ENCODE peak calls at places on chromosome 2, in five cellular contexts. One of them, this sample, is unnamed.

GRCh38 chr2:235270951-235271350 is 222.9 kb upstream of the AGAP1 start:
- DNase-seq in GM04503: peak; percentile 44
- DNase-seq in A549: no peak
- DNase-seq in neural progenitor cell: no peak
- DNase-seq in Calu3: peak; percentile 43
- DNase-seq in this sample: no peak

GRCh38 chr2:212959469-212960117 is 191.8 kb downstream of the IKZF2 start:
- DNase-seq in GM04503: no peak
- DNase-seq in neural progenitor cell: no peak
- DNase-seq in A549: no peak
- DNase-seq in Calu3: no peak
- DNase-seq in this sample: peak; percentile 72

GRCh38 chr2:36568533-36569246 is 29.3 kb downstream of the FEZ2 start:
- DNase-seq in neural progenitor cell: no peak
- DNase-seq in Calu3: no peak
- DNase-seq in A549: peak; percentile 85
- DNase-seq in GM04503: no peak
- DNase-seq in this sample: no peak

GRCh38 chr2:47293967-47294366 is 109.0 kb upstream of the MSH2 start:
- DNase-seq in Calu3: peak; percentile 28
- DNase-seq in A549: no peak
- DNase-seq in neural progenitor cell: no peak
- DNase-seq in GM04503: no peak
- DNase-seq in this sample: no peak

GRCh38 chr2:106085441-106085911 is 108.6 kb downstream of the UXS1 start:
- DNase-seq in GM04503: no peak
- DNase-seq in Calu3: peak; percentile 43
- DNase-seq in A549: peak; percentile 45
- DNase-seq in neural progenitor cell: peak; percentile 58
- DNase-seq in this sample: peak; percentile 56

GRCh38 chr2:69725706-69726360 is 16.1 kb upstream of the ANXA4 start:
- DNase-seq in neural progenitor cell: no peak
- DNase-seq in A549: no peak
- DNase-seq in Calu3: no peak
- DNase-seq in GM04503: no peak
- DNase-seq in this sample: no peak

GRCh38 chr2:129777757-129778607 is 201.5 kb upstream of the RAB6C start:
- DNase-seq in GM04503: no peak
- DNase-seq in neural progenitor cell: no peak
- DNase-seq in Calu3: no peak
- DNase-seq in A549: no peak
- DNase-seq in this sample: no peak

GRCh38 chr2:231421051-231421580 is 25.6 kb downstream of the B3GNT7 start:
- DNase-seq in A549: no peak
- DNase-seq in neural progenitor cell: no peak
- DNase-seq in GM04503: no peak
- DNase-seq in Calu3: no peak
- DNase-seq in this sample: peak; percentile 60

GRCh38 chr2:151025816-151026215 is 235.8 kb downstream of the RBM43 start:
- DNase-seq in neural progenitor cell: no peak
- DNase-seq in A549: no peak
- DNase-seq in GM04503: no peak
- DNase-seq in Calu3: no peak
- DNase-seq in this sample: no peak

GRCh38 chr2:21656330-21657075 is 532.7 kb downstream of the TDRD15 start:
- DNase-seq in neural progenitor cell: no peak
- DNase-seq in GM04503: no peak
- DNase-seq in A549: no peak
- DNase-seq in Calu3: no peak
- DNase-seq in this sample: no peak

GRCh38 chr2:206443735-206444527 is 599 bp downstream of the ADAM23 start:
- DNase-seq in GM04503: no peak
- DNase-seq in Calu3: peak; percentile 30
- DNase-seq in neural progenitor cell: peak; percentile 86
- DNase-seq in A549: peak; percentile 19
- DNase-seq in this sample: peak; percentile 43

GRCh38 chr2:39301352-39301751 is 57.6 kb upstream of the CDKL4 start:
- DNase-seq in Calu3: no peak
- DNase-seq in GM04503: no peak
- DNase-seq in A549: no peak
- DNase-seq in neural progenitor cell: no peak
- DNase-seq in this sample: no peak

GRCh38 chr2:46171441-46171953 is 125.7 kb upstream of the EPAS1 start:
- DNase-seq in neural progenitor cell: peak; percentile 42
- DNase-seq in Calu3: no peak
- DNase-seq in GM04503: peak; percentile 74
- DNase-seq in A549: peak; percentile 59
- DNase-seq in this sample: peak; percentile 68

GRCh38 chr2:103526757-103527156 is 764.9 kb downstream of the TMEM182 start:
- DNase-seq in Calu3: no peak
- DNase-seq in GM04503: no peak
- DNase-seq in A549: no peak
- DNase-seq in neural progenitor cell: no peak
- DNase-seq in this sample: no peak

GRCh38 chr2:102061962-102062795 is 70.4 kb downstream of the IL1R2 start:
- DNase-seq in neural progenitor cell: no peak
- DNase-seq in Calu3: no peak
- DNase-seq in GM04503: peak; percentile 79
- DNase-seq in A549: no peak
- DNase-seq in this sample: peak; percentile 70

GRCh38 chr2:201972621-201973255 is 60.9 kb upstream of the FZD7 start:
- DNase-seq in A549: no peak
- DNase-seq in neural progenitor cell: peak; percentile 75
- DNase-seq in GM04503: no peak
- DNase-seq in Calu3: no peak
- DNase-seq in this sample: no peak

GRCh38 chr2:551621-552020 is 125.6 kb downstream of the TMEM18 start:
- DNase-seq in neural progenitor cell: peak; percentile 69
- DNase-seq in Calu3: no peak
- DNase-seq in A549: no peak
- DNase-seq in GM04503: no peak
- DNase-seq in this sample: peak; percentile 24

GRCh38 chr2:43285987-43286386 is 59.6 kb upstream of the ZFP36L2 start:
- DNase-seq in neural progenitor cell: no peak
- DNase-seq in A549: no peak
- DNase-seq in GM04503: no peak
- DNase-seq in Calu3: no peak
- DNase-seq in this sample: no peak

GRCh38 chr2:169955940-169956339 is 128.7 kb downstream of the UBR3 start:
- DNase-seq in A549: no peak
- DNase-seq in Calu3: no peak
- DNase-seq in GM04503: no peak
- DNase-seq in neural progenitor cell: no peak
- DNase-seq in this sample: no peak

GRCh38 chr2:133249362-133249761 is 318.9 kb downstream of the NCKAP5 start:
- DNase-seq in GM04503: no peak
- DNase-seq in neural progenitor cell: no peak
- DNase-seq in A549: no peak
- DNase-seq in Calu3: no peak
- DNase-seq in this sample: no peak

GRCh38 chr2:174681983-174682577 is 82.2 kb downstream of the CHRNA1 start:
- DNase-seq in neural progenitor cell: peak; percentile 59
- DNase-seq in GM04503: no peak
- DNase-seq in Calu3: peak; percentile 13
- DNase-seq in A549: peak; percentile 25
- DNase-seq in this sample: no peak

GRCh38 chr2:142874293-142874814 is 3.1 kb upstream of the KYNU start:
- DNase-seq in neural progenitor cell: no peak
- DNase-seq in Calu3: peak; percentile 81
- DNase-seq in GM04503: peak; percentile 69
- DNase-seq in A549: peak; percentile 98
- DNase-seq in this sample: peak; percentile 64

This sample was measured in trophoblast cell.